ENCODE peak calls at places on chromosomes 6 and 20, in four cellular contexts. I, G, C and R are unnamed samples.

GRCh38 chr6:99467509-99468106 is 42.5 kb upstream of the PNISR start:
- DNase-seq in G (no peak), I (no peak), C (no peak), R (peak)

GRCh38 chr6:31125162-31125561 is 4.9 kb upstream of the CDSN start:
- DNase-seq in C (peak), I (no peak), G (no peak), R (no peak)

GRCh38 chr6:1296542-1296941 is 15.4 kb upstream of the FOXQ1 start:
- DNase-seq in I (no peak), G (no peak), C (no peak), R (no peak)

GRCh38 chr6:139751179-139751578 is 376.7 kb upstream of the CITED2 start:
- DNase-seq in C (no peak), I (no peak), G (no peak), R (no peak)

GRCh38 chr6:31799781-31800180 is 4.2 kb upstream of the VARS1 start:
- DNase-seq in C (no peak), I (no peak), G (no peak), R (no peak)

GRCh38 chr6:17584241-17584803 is 15.8 kb upstream of the FAM8A1 start:
- DNase-seq in G (no peak), C (peak), I (no peak), R (peak)

GRCh38 chr20:49230575-49231211 is 11.5 kb downstream of the DDX27 start:
- DNase-seq in I (no peak), G (no peak), C (no peak), R (no peak)

GRCh38 chr20:44660506-44660905 is 9.0 kb upstream of the ADA start:
- DNase-seq in I (no peak), C (no peak), G (no peak), R (no peak)

GRCh38 chr20:62320581-62321354 is 18.0 kb downstream of the ADRM1 start:
- DNase-seq in C (no peak), I (no peak), G (no peak), R (no peak)

GRCh38 chr6:85574932-85575598 is 18.6 kb downstream of the SNX14 start:
- DNase-seq in C (no peak), I (no peak), G (no peak), R (no peak)

GRCh38 chr6:127539292-127539691 is 20.2 kb upstream of the MTCL3 start:
- DNase-seq in C (no peak), I (no peak), G (no peak), R (peak)

GRCh38 chr20:51660741-51661608 is 107.2 kb downstream of the ATP9A start:
- DNase-seq in I (no peak), C (no peak), G (no peak), R (no peak)

GRCh38 chr6:36323062-36323461 is 13.6 kb downstream of the BNIP5 start:
- DNase-seq in C (no peak), I (no peak), G (no peak), R (no peak)

GRCh38 chr6:142300758-142301251 is 1.0 kb upstream of the ADGRG6 start:
- DNase-seq in C (peak), I (peak), G (no peak), R (no peak)

GRCh38 chr20:2206957-2207769 is 88.6 kb upstream of the TGM3 start:
- DNase-seq in I (peak), G (no peak), C (peak), R (peak)

GRCh38 chr20:25250508-25250907 is 2.6 kb downstream of the PYGB start:
- DNase-seq in I (no peak), G (no peak), C (no peak), R (no peak)

GRCh38 chr6:126337323-126337722 is 2.6 kb upstream of the CENPW start:
- DNase-seq in C (no peak), I (no peak), G (no peak), R (peak)

GRCh38 chr6:79586548-79586947 is 44.6 kb upstream of the SH3BGRL2 start:
- DNase-seq in G (no peak), I (no peak), C (no peak), R (no peak)

GRCh38 chr6:79589701-79590100 is 41.4 kb upstream of the SH3BGRL2 start:
- DNase-seq in C (no peak), I (no peak), G (no peak), R (no peak)

GRCh38 chr6:79584332-79584731 is 46.8 kb upstream of the SH3BGRL2 start:
- DNase-seq in I (no peak), C (no peak), G (no peak), R (no peak)
- TF ChIP-seq CTCF in I (no peak), C (no peak), G (no peak), R (no peak)

GRCh38 chr6:159919800-159920199 is 29.0 kb downstream of the MAS1 start:
- DNase-seq in G (no peak), C (no peak), I (no peak), R (no peak)
- TF ChIP-seq CTCF in G (no peak), C (no peak), I (no peak), R (no peak)

GRCh38 chr6:49548613-49549304 is 1.7 kb upstream of the C6orf141 start:
- DNase-seq in C (no peak), G (no peak), I (no peak), R (no peak)
- TF ChIP-seq CTCF in C (no peak), G (no peak), I (no peak), R (no peak)

GRCh38 chr6:130749402-130749801 is 77.8 kb upstream of the SMLR1 start:
- DNase-seq in I (no peak), C (no peak), G (no peak), R (no peak)
- TF ChIP-seq CTCF in I (no peak), C (no peak), G (peak), R (no peak)

DNA sequence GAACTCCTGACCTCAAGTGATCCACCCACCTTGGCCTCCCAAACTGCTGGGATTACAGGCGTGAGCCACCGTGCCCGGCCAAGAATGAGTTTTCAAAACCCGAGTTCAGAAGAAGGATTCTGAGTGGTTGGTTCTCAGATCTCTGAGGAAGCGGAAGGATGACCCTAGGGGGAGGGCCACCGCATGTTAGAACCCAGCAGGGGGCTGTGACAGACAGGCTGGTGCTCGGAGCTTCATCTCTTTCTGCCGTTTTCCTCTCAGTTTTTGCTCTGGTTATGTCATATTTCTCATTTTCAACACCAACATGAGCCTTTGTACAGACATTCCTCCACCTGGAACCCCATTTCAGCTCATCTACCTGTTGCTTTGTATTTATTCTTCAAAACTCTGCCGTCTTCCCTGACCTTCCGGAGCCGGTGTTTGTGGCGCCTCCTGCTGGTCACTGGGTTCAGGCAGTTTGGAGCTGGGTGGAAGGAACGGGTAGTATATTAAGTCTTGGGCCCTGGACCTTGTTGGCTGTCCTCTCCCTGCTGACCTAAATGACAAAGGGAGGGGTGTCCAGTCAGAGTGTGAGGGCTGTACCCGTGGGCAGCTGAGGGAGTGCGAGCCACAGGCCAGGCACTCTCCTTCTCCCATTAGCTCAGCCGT is at the start of gene DEFB123:
- DNase-seq in C (no peak), I (no peak), G (no peak), R (no peak)
- TF ChIP-seq CTCF in C (no peak), I (no peak), G (peak), R (no peak)

GRCh38 chr6:37788259-37788658 is 31.3 kb upstream of the ZFAND3 start:
- DNase-seq in G (no peak), C (no peak), I (no peak), R (no peak)

GRCh38 chr6:37792457-37793039 is 27.0 kb upstream of the ZFAND3 start:
- DNase-seq in G (no peak), C (no peak), I (no peak), R (no peak)

GRCh38 chr6:37793067-37793466 is 26.5 kb upstream of the ZFAND3 start:
- DNase-seq in G (no peak), I (no peak), C (no peak), R (no peak)

GRCh38 chr6:37794825-37795224 is 24.7 kb upstream of the ZFAND3 start:
- DNase-seq in G (no peak), C (no peak), I (no peak), R (no peak)

DNA sequence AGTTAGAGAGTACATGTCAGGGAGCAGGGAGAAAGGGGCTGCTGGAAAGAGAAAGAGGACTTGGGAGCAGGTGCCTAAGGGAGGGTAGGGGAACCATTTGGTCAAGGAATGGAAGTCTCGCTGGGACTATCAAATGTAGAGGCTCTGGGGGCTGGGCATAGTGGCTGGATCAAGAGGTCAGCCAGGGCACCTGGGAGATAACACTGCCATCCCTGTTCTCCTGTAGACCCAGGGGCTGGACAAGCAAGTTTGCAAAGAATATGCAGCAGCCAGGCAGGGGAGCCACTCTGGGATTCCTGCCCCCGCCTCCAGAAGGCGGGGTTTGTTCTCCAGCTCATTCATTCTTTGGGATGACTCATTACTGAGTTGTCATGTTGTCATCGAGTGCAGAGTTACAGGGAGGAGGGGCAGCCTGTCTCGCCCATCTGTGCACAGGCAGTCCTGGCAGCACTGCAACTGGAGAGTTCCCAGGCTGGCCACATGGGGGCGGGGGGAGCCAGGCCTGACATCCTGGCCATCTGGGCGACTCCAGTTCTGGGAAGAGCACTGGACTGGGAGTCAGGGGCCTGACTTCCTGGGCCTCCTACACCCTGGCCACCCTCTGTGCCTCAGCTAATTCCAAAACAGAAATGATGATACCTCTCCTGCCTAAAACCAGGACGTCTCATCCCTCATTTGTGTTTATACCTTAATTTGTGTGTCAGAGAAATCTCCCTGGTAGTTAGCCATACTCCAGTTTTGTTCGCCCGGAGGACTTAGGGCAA is 28.2 kb upstream of the ZFAND3 start:
- DNase-seq in G (peak), C (peak), I (peak), R (peak)
- TF ChIP-seq CTCF in G (peak), C (peak), I (peak), R (peak)

DNA sequence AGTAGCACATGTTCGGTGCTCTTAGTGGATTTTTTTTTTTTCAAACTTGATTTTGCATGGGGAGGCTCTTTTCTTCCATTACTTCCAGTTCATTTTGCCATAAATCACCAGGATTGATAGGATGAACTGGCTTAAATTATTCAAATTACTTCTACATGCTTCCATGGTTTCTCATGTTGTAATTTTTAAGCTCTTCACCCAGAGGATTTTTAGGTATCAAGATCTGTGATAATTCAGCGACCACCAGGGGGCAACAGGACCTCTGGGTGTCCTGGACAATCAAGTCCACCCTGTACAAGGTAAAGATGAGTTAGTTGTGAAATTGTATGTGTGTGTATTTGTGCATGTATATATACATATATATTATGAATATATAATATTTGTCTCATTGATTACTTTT is 4.2 kb upstream of the EPHA7 start:
- DNase-seq in I (peak), G (peak), C (peak), R (peak)
- TF ChIP-seq CTCF in I (no peak), G (peak), C (no peak), R (peak)